ENCODE peak calls at places on chromosomes 7 and 10, in four cellular contexts. U is Peyer's patch, S is breast epithelium, W is upper lobe of left lung. J is an unnamed sample.

GRCh38 chr10:3668276-3668960 is 116.6 kb downstream of the KLF6 start:
- DNase-seq in W (peak; percentile 50), S (peak; percentile 56), U (peak; percentile 65), J (no peak)

GRCh38 chr10:20822825-20823224 is 74.3 kb downstream of the NEBL start:
- DNase-seq in S (no peak), U (no peak), W (no peak), J (no peak)

GRCh38 chr10:124717911-124718734 is 26.1 kb downstream of the FAM53B start:
- DNase-seq in S (no peak), U (peak; percentile 70), W (no peak), J (peak; percentile 77)

GRCh38 chr7:118182618-118183253 is 1.2 kb upstream of the LSM8 start:
- DNase-seq in U (no peak), S (no peak), W (no peak), J (no peak)

GRCh38 chr7:119320316-119320715 is 952.7 kb upstream of the KCND2 start:
- DNase-seq in S (no peak), U (no peak), W (no peak), J (no peak)

GRCh38 chr7:155644178-155644970 is at the start of gene RBM33:
- DNase-seq in W (peak; percentile 98), U (peak; percentile 70), S (peak; percentile 50), J (peak; percentile 84)

GRCh38 chr7:133980794-133981193 is 146.3 kb upstream of the LRGUK start:
- DNase-seq in U (no peak), S (no peak), W (no peak), J (no peak)

GRCh38 chr10:86956195-86956840 is 1.1 kb downstream of the MMRN2 start:
- DNase-seq in S (no peak), U (no peak), W (no peak), J (no peak)

GRCh38 chr7:23473848-23474097 is 3.5 kb upstream of the IGF2BP3 start:
- DNase-seq in W (no peak), U (no peak), S (no peak), J (no peak)

GRCh38 chr10:6141296-6142151 is 52.7 kb downstream of the RBM17 start:
- DNase-seq in S (no peak), U (peak; percentile 48), W (peak; percentile 39), J (no peak)

GRCh38 chr7:15236958-15237357 is 324.9 kb downstream of the AGMO start:
- DNase-seq in U (no peak), S (no peak), W (no peak), J (no peak)

GRCh38 chr10:84727398-84727797 is 399.0 kb downstream of the CCSER2 start:
- DNase-seq in W (no peak), U (no peak), S (no peak), J (no peak)

GRCh38 chr7:139075031-139075652 is 34.4 kb downstream of the ZC3HAV1 start:
- DNase-seq in S (peak; percentile 57), U (peak; percentile 65), W (no peak), J (peak; percentile 8)

GRCh38 chr10:131087464-131088215 is 223.9 kb downstream of the TCERG1L start:
- DNase-seq in S (no peak), U (no peak), W (no peak), J (no peak)

GRCh38 chr7:3282457-3282856 is 18.6 kb upstream of the SDK1 start:
- DNase-seq in S (peak; percentile 30), W (no peak), U (no peak), J (no peak)

GRCh38 chr10:131142446-131143380 is 168.8 kb downstream of the TCERG1L start:
- DNase-seq in U (no peak), W (no peak), S (no peak), J (no peak)

GRCh38 chr7:138170959-138171703 is 94.9 kb downstream of the AKR1D1 start:
- DNase-seq in S (no peak), W (no peak), U (no peak), J (no peak)

GRCh38 chr10:8056891-8057331 is 2.4 kb downstream of the GATA3 start:
- DNase-seq in S (no peak), W (no peak), U (peak; percentile 35), J (no peak)

GRCh38 chr10:60522617-60523016 is 132.9 kb upstream of the ANK3 start:
- DNase-seq in W (no peak), U (no peak), S (no peak), J (no peak)
- H3K27ac ChIP-seq in W (no peak overlapping the region), U (no peak overlapping the region), S (no peak overlapping the region), J (peak overlapping the region; percentile 60)

GRCh38 chr10:71970869-71971268 is 6.7 kb downstream of the CHST3 start:
- DNase-seq in W (no peak), U (no peak), S (no peak), J (no peak)
- H3K27ac ChIP-seq in W (no peak overlapping the region), U (no peak overlapping the region), S (peak overlapping the region; percentile 92), J (peak overlapping the region; percentile 22)

GRCh38 chr10:93481931-93482834 is at the start of gene MYOF:
- DNase-seq in W (peak; percentile 77), U (peak; percentile 34), S (peak; percentile 84), J (no peak)

GRCh38 chr10:93481213-93481930 is 762 bp downstream of the MYOF start:
- DNase-seq in W (no peak), S (no peak), U (no peak), J (no peak)

GRCh38 chr10:93475871-93476270 is 6.3 kb downstream of the MYOF start:
- DNase-seq in U (no peak), W (no peak), S (no peak), J (no peak)

GRCh38 chr10:93476756-93477155 is 5.4 kb downstream of the MYOF start:
- DNase-seq in W (no peak), U (no peak), S (no peak), J (no peak)

GRCh38 chr10:93478873-93479272 is 3.3 kb downstream of the MYOF start:
- DNase-seq in W (no peak), U (no peak), S (no peak), J (no peak)
- H3K27ac ChIP-seq in W (no peak overlapping the region), U (no peak overlapping the region), S (peak overlapping the region; percentile 73), J (no peak overlapping the region)

GRCh38 chr7:101200862-101201599 is at the start of gene MOGAT3:
- DNase-seq in U (no peak), S (no peak), W (no peak), J (no peak)

GRCh38 chr7:101200504-101200861 is 353 bp downstream of the MOGAT3 start:
- DNase-seq in S (no peak), U (no peak), W (no peak), J (no peak)

GRCh38 chr7:101202603-101202918 is 1.7 kb upstream of the MOGAT3 start:
- DNase-seq in U (no peak), S (no peak), W (no peak), J (no peak)

GRCh38 chr7:101198476-101198875 is 2.4 kb downstream of the MOGAT3 start:
- DNase-seq in S (no peak), W (no peak), U (no peak), J (no peak)

GRCh38 chr7:101201695-101202602 is 1.1 kb upstream of the MOGAT3 start:
- DNase-seq in U (no peak), S (no peak), W (peak; percentile 85), J (no peak)
- H3K27ac ChIP-seq in U (no peak overlapping the region), S (no peak overlapping the region), W (no peak overlapping the region), J (no peak overlapping the region)

GRCh38 chr10:80429521-80429966 is 21.2 kb downstream of the PRXL2A start:
- DNase-seq in W (peak; percentile 29), U (no peak), S (no peak), J (no peak)
- H3K27ac ChIP-seq in W (no peak overlapping the region), U (no peak overlapping the region), S (peak overlapping the region; percentile 38), J (no peak overlapping the region)

GRCh38 chr10:60140681-60141632 is 234.6 kb upstream of the CCDC6 start:
- DNase-seq in S (no peak), U (no peak), W (no peak), J (no peak)

GRCh38 chr10:60139290-60139689 is 232.9 kb upstream of the CCDC6 start:
- DNase-seq in U (no peak), W (no peak), S (no peak), J (no peak)

GRCh38 chr10:60138026-60138425 is 231.7 kb upstream of the CCDC6 start:
- DNase-seq in W (no peak), S (no peak), U (no peak), J (no peak)

GRCh38 chr10:60138842-60139241 is 232.5 kb upstream of the CCDC6 start:
- DNase-seq in W (no peak), S (no peak), U (no peak), J (no peak)

DNA sequence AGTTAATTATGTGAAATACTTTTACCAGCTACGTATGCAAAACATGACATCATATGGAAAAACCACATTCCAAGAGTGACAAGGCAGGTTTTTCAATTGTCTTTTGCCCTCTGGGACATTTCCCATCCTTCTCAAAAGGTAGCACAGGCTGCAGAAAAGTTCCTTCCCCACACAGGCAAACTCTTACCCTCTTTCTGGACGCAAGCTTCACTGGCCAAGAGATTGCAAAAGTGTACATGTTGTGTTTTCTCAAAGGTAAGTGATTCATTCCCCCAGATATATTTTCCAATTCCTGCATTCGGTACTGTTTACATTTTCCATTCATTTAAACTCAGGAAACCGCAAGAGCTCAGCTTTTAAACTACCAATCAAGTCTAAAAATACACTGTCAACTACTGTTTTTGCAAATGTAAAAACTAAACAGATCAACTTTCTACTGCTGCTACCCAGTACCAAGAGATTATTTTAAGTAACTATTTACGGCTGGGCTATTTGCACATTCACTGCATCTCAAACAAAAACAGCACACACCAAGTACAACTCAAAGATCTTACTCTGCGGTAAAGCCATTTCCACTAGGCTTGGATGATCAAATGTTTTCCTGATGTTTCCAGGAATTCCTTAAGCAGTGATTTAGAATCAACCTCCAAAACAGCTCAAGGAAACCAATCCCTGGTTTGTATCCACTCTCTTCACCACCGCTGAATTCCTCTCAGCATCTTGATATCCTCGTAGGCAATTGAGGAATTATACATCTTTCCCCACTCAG is 233.6 kb upstream of the CCDC6 start:
- DNase-seq in W (no peak), U (no peak), S (no peak), J (no peak)
- H3K27ac ChIP-seq in W (no peak overlapping the region), U (no peak overlapping the region), S (peak overlapping the region; percentile 65), J (no peak overlapping the region)

GRCh38 chr7:157986051-157986450 is 601.6 kb downstream of the PTPRN2 start:
- DNase-seq in W (no peak), U (no peak), S (no peak), J (no peak)

GRCh38 chr7:157990226-157990877 is 597.3 kb downstream of the PTPRN2 start:
- DNase-seq in W (no peak), U (no peak), S (no peak), J (no peak)

GRCh38 chr7:157989611-157990010 is 598.0 kb downstream of the PTPRN2 start:
- DNase-seq in S (no peak), W (no peak), U (no peak), J (no peak)

GRCh38 chr7:157985636-157986035 is 602.0 kb downstream of the PTPRN2 start:
- DNase-seq in W (no peak), U (no peak), S (no peak), J (no peak)

GRCh38 chr7:157987906-157988305 is 599.7 kb downstream of the PTPRN2 start:
- DNase-seq in W (no peak), U (no peak), S (no peak), J (no peak)
- H3K27ac ChIP-seq in W (no peak overlapping the region), U (no peak overlapping the region), S (no peak overlapping the region), J (no peak overlapping the region)

J was measured in caudate nucleus.